ENCODE peak calls at places on chromosomes 2 and 18, in six cellular contexts. K is MM.1S; S is heart right ventricle; R is KBM-7; V is occipital lobe; B is stimulated activated CD4-positive, alpha-beta T cell treated with anti-CD3 and anti-CD28 coated beads, Interleukin-4, amount 100 ng/mL, for 48 hours. Z is an unnamed sample.
A peak's percentile ranks its signal among the peaks of the same experiment; 100 is the strongest.

GRCh38 chr2:180443896-180444295 is 436.8 kb upstream of the CWC22 start:
- DNase-seq in K (no peak), S (no peak), R (no peak), V (no peak), B (no peak), Z (peak; percentile 88)

GRCh38 chr2:237651761-237652160 is 24.4 kb downstream of the LRRFIP1 start:
- DNase-seq in K (no peak), S (no peak), R (no peak), V (no peak), B (no peak), Z (no peak)

GRCh38 chr2:28754321-28754720 is 2.7 kb downstream of the PPP1CB start:
- DNase-seq in K (no peak), S (no peak), R (no peak), V (no peak), B (no peak), Z (no peak)

GRCh38 chr2:183541766-183542165 is 417.5 kb downstream of the NUP35 start:
- DNase-seq in K (no peak), S (no peak), R (no peak), V (no peak), B (no peak), Z (no peak)

GRCh38 chr2:220006152-220006551 is 378.7 kb downstream of the SLC4A3 start:
- DNase-seq in K (no peak), S (no peak), R (no peak), V (no peak), B (no peak), Z (peak; percentile 97)

GRCh38 chr2:222421626-222422025 is 2.7 kb upstream of the SGPP2 start:
- DNase-seq in K (no peak), S (no peak), R (no peak), V (no peak), B (no peak), Z (no peak)

GRCh38 chr2:25030702-25031101 is 11.2 kb upstream of the EFR3B start:
- DNase-seq in K (no peak), S (no peak), R (peak; percentile 70), V (no peak), B (no peak), Z (peak; percentile 86)

GRCh38 chr2:37802899-37803379 is 122.1 kb upstream of the RMDN2 start:
- DNase-seq in K (no peak), S (no peak), R (no peak), V (no peak), B (no peak), Z (peak; percentile 24)

GRCh38 chr18:11673560-11673959 is 15.5 kb upstream of the GNAL start:
- DNase-seq in K (no peak), S (no peak), R (no peak), V (no peak), B (no peak), Z (no peak)

GRCh38 chr2:234291765-234292204 is 205.1 kb downstream of the ARL4C start:
- DNase-seq in K (peak; percentile 35), S (peak; percentile 33), R (peak; percentile 50), V (no peak), B (no peak), Z (peak; percentile 98)

GRCh38 chr2:45643543-45644542 is 7.6 kb upstream of the PRKCE start:
- DNase-seq in K (peak; percentile 65), S (peak; percentile 79), R (peak; percentile 76), V (peak; percentile 39), B (peak; percentile 68), Z (peak; percentile 29)

GRCh38 chr2:120222186-120223033 is 790 bp downstream of the TMEM185B start:
- DNase-seq in K (no peak), S (no peak), R (no peak), V (no peak), B (no peak), Z (no peak)

GRCh38 chr2:241030883-241031282 is 32.5 kb downstream of the SNED1 start:
- DNase-seq in K (no peak), S (no peak), R (no peak), V (no peak), B (no peak), Z (no peak)

GRCh38 chr18:10439898-10440297 is 14.5 kb upstream of the APCDD1 start:
- DNase-seq in K (no peak), S (no peak), R (no peak), V (no peak), B (no peak), Z (no peak)

GRCh38 chr2:122251153-122251552 is 495.7 kb downstream of the TSN start:
- DNase-seq in K (no peak), S (no peak), R (no peak), V (no peak), B (no peak), Z (no peak)

GRCh38 chr18:67514465-67514864 is 2.1 kb downstream of the DSEL start:
- DNase-seq in K (no peak), S (no peak), R (no peak), V (no peak), B (no peak), Z (no peak)

GRCh38 chr2:143015681-143016080 is 113.5 kb upstream of the ARHGAP15 start:
- DNase-seq in K (no peak), S (no peak), R (no peak), V (no peak), B (no peak), Z (no peak)

GRCh38 chr18:77059294-77059916 is 73.2 kb downstream of the MBP start:
- DNase-seq in K (peak; percentile 56), S (no peak), R (peak; percentile 82), V (no peak), B (no peak), Z (peak; percentile 80)

GRCh38 chr2:148023861-148024260 is 3.0 kb downstream of the MBD5 start:
- DNase-seq in K (peak; percentile 62), S (no peak), R (no peak), V (no peak), B (no peak), Z (no peak)

GRCh38 chr18:49531678-49532153 is 30.1 kb upstream of the LIPG start:
- DNase-seq in K (peak; percentile 81), S (no peak), R (peak; percentile 66), V (no peak), B (no peak), Z (peak; percentile 80)

GRCh38 chr2:191597186-191597751 is 80.7 kb upstream of the NABP1 start:
- DNase-seq in K (no peak), S (no peak), R (no peak), V (no peak), B (no peak), Z (no peak)

GRCh38 chr18:5294113-5294617 is 1.4 kb downstream of the ZBTB14 start:
- DNase-seq in K (no peak), S (no peak), R (no peak), V (no peak), B (peak; percentile 45), Z (no peak)

GRCh38 chr2:72138921-72139381 is 8.7 kb downstream of the CYP26B1 start:
- DNase-seq in K (no peak), S (no peak), R (no peak), V (no peak), B (no peak), Z (no peak)

GRCh38 chr2:117936871-117937428 is 76.9 kb downstream of the CCDC93 start:
- DNase-seq in K (no peak), S (no peak), R (no peak), V (no peak), B (no peak), Z (no peak)

GRCh38 chr18:3869848-3870247 is 419.9 kb downstream of the TGIF1 start:
- DNase-seq in K (no peak), S (no peak), R (peak; percentile 32), V (no peak), B (no peak), Z (peak; percentile 58)

GRCh38 chr2:158488442-158489216 is 31.9 kb downstream of the PKP4 start:
- DNase-seq in K (no peak), S (no peak), R (no peak), V (no peak), B (no peak), Z (no peak)

GRCh38 chr2:73112913-73113633 is at the start of gene RAB11FIP5:
- DNase-seq in K (peak; percentile 81), S (peak; percentile 81), R (peak; percentile 61), V (peak; percentile 77), B (peak; percentile 57), Z (no peak)

GRCh38 chr2:95346738-95347671 is 49.9 kb downstream of the KCNIP3 start:
- DNase-seq in K (no peak), S (peak; percentile 44), R (no peak), V (no peak), B (no peak), Z (no peak)

GRCh38 chr2:154699560-154699901 is 1.0 kb downstream of the KCNJ3 start:
- DNase-seq in K (no peak), S (no peak), R (no peak), V (no peak), B (no peak), Z (no peak)

GRCh38 chr18:14086459-14087231 is 45.6 kb downstream of the ZNF519 start:
- DNase-seq in K (peak; percentile 30), S (no peak), R (peak; percentile 61), V (no peak), B (no peak), Z (peak; percentile 15)

GRCh38 chr2:133774675-133775005 is 206.4 kb upstream of the NCKAP5 start:
- DNase-seq in K (no peak), S (peak; percentile 32), R (no peak), V (no peak), B (no peak), Z (no peak)

GRCh38 chr18:41484069-41484468 is 471.0 kb upstream of the PIK3C3 start:
- DNase-seq in K (no peak), S (no peak), R (no peak), V (no peak), B (no peak), Z (no peak)

GRCh38 chr18:3248062-3248669 is 565 bp downstream of the MYL12A start:
- DNase-seq in K (peak; percentile 51), S (no peak), R (no peak), V (no peak), B (no peak), Z (peak; percentile 49)

GRCh38 chr2:102975996-102976636 is 214.3 kb downstream of the TMEM182 start:
- DNase-seq in K (peak; percentile 77), S (no peak), R (peak; percentile 57), V (peak; percentile 20), B (no peak), Z (peak; percentile 58)

Z was measured in MV-4-11.